ENCODE peak calls at places on chromosome 14, in seven cellular contexts. O is endodermal cell, M is AG09309, S is Peyer's patch, T is left ventricle myocardium inferior, H is WERI-Rb-1, I is B cell. Z is an unnamed sample.

GRCh38 chr14:70282666-70283065 is 76.8 kb downstream of the COX16 start:
- DNase-seq in O (no peak), M (no peak), S (no peak), T (no peak), H (no peak), I (no peak), Z (no peak)

GRCh38 chr14:25150934-25151790 is 101.2 kb upstream of the STXBP6 start:
- DNase-seq in O (no peak), M (peak; percentile 46), S (no peak), T (no peak), H (no peak), I (peak; percentile 18), Z (peak; percentile 54)

GRCh38 chr14:69827560-69827959 is 30.5 kb upstream of the SLC10A1 start:
- DNase-seq in O (no peak), M (no peak), S (no peak), T (no peak), H (peak; percentile 77), I (no peak), Z (no peak)

GRCh38 chr14:99749142-99749541 is 44.1 kb upstream of the EML1 start:
- DNase-seq in O (peak; percentile 72), M (no peak), S (no peak), T (no peak), H (peak; percentile 49), I (no peak), Z (no peak)

GRCh38 chr14:94970937-94971730 is 186.2 kb downstream of the DICER1 start:
- DNase-seq in O (no peak), M (no peak), S (no peak), T (no peak), H (no peak), I (no peak), Z (no peak)

GRCh38 chr14:102675396-102675795 is 82.9 kb downstream of the RCOR1 start:
- DNase-seq in O (no peak), M (no peak), S (no peak), T (no peak), H (no peak), I (no peak), Z (no peak)

GRCh38 chr14:26872930-26873470 is 275.2 kb upstream of the NOVA1 start:
- DNase-seq in O (no peak), M (no peak), S (no peak), T (no peak), H (peak; percentile 72), I (no peak), Z (no peak)

GRCh38 chr14:97262336-97262735 is 465.2 kb downstream of the VRK1 start:
- DNase-seq in O (no peak), M (no peak), S (no peak), T (no peak), H (no peak), I (no peak), Z (no peak)

GRCh38 chr14:102071283-102071998 is 15.4 kb downstream of the HSP90AA1 start:
- DNase-seq in O (no peak), M (no peak), S (no peak), T (no peak), H (no peak), I (no peak), Z (no peak)

GRCh38 chr14:58919262-58919661 is 269.2 kb upstream of the DAAM1 start:
- DNase-seq in O (no peak), M (no peak), S (no peak), T (no peak), H (no peak), I (no peak), Z (no peak)

GRCh38 chr14:105919458-105920150 is 393.2 kb downstream of the TMEM121 start:
- DNase-seq in O (no peak), M (no peak), S (no peak), T (peak; percentile 2), H (no peak), I (no peak), Z (no peak)

GRCh38 chr14:66944872-66945271 is 244.4 kb upstream of the GARIN2 start:
- DNase-seq in O (no peak), M (no peak), S (no peak), T (no peak), H (no peak), I (no peak), Z (no peak)

GRCh38 chr14:24848427-24848826 is 201.5 kb downstream of the STXBP6 start:
- DNase-seq in O (no peak), M (peak; percentile 24), S (no peak), T (no peak), H (no peak), I (no peak), Z (no peak)

GRCh38 chr14:84282618-84283017 is 1247.3 kb upstream of the FLRT2 start:
- DNase-seq in O (no peak), M (no peak), S (no peak), T (no peak), H (no peak), I (no peak), Z (no peak)

GRCh38 chr14:84254205-84254788 is 1275.6 kb upstream of the FLRT2 start:
- DNase-seq in O (peak; percentile 86), M (no peak), S (no peak), T (no peak), H (no peak), I (no peak), Z (no peak)

GRCh38 chr14:35384386-35385041 is 20.0 kb downstream of the NFKBIA start:
- DNase-seq in O (no peak), M (peak; percentile 85), S (peak; percentile 87), T (peak; percentile 65), H (no peak), I (no peak), Z (no peak)
- TF ChIP-seq CTCF in O (peak; percentile 49), M (peak; percentile 26), S (no peak), T (peak; percentile 47), H (no peak), I (no peak), Z (no peak)

GRCh38 chr14:96261053-96261452 is 5.0 kb downstream of the BDKRB1 start:
- DNase-seq in O (no peak), M (no peak), S (no peak), T (no peak), H (no peak), I (no peak), Z (no peak)

GRCh38 chr14:96263347-96264199 is 7.6 kb downstream of the BDKRB1 start:
- DNase-seq in O (no peak), M (no peak), S (no peak), T (no peak), H (peak; percentile 25), I (no peak), Z (no peak)

GRCh38 chr14:96264200-96264553 is 8.2 kb downstream of the BDKRB1 start:
- DNase-seq in O (no peak), M (no peak), S (no peak), T (no peak), H (no peak), I (no peak), Z (no peak)

GRCh38 chr14:96260341-96260821 is 4.4 kb downstream of the BDKRB1 start:
- DNase-seq in O (no peak), M (peak; percentile 84), S (no peak), T (no peak), H (no peak), I (no peak), Z (no peak)

GRCh38 chr14:96261772-96262485 is 5.9 kb downstream of the BDKRB1 start:
- DNase-seq in O (no peak), M (no peak), S (no peak), T (no peak), H (peak; percentile 18), I (no peak), Z (no peak)
- TF ChIP-seq CTCF in O (peak; percentile 40), M (no peak), S (no peak), T (no peak), H (peak; percentile 33), I (no peak), Z (no peak)

GRCh38 chr14:23307687-23308644 is 1.3 kb downstream of the BCL2L2 start:
- DNase-seq in O (no peak), M (no peak), S (no peak), T (no peak), H (no peak), I (no peak), Z (no peak)

GRCh38 chr14:23308721-23309445 is 2.2 kb downstream of the BCL2L2 start:
- DNase-seq in O (no peak), M (no peak), S (no peak), T (no peak), H (no peak), I (no peak), Z (no peak)

GRCh38 chr14:23306113-23306411 is 571 bp upstream of the BCL2L2 start:
- DNase-seq in O (no peak), M (no peak), S (no peak), T (no peak), H (no peak), I (no peak), Z (no peak)

GRCh38 chr14:23307146-23307447 is 464 bp downstream of the BCL2L2 start:
- DNase-seq in O (no peak), M (no peak), S (no peak), T (no peak), H (no peak), I (no peak), Z (no peak)

GRCh38 chr14:23306412-23307145 is at the start of gene BCL2L2:
- DNase-seq in O (peak; percentile 97), M (no peak), S (peak; percentile 95), T (peak; percentile 95), H (peak; percentile 96), I (peak; percentile 55), Z (peak; percentile 90)
- TF ChIP-seq CTCF in O (no peak), M (no peak), S (no peak), T (no peak), H (no peak), I (no peak), Z (no peak)

GRCh38 chr14:22534547-22534946 is 54.5 kb downstream of the DAD1 start:
- DNase-seq in O (no peak), M (no peak), S (no peak), T (no peak), H (no peak), I (no peak), Z (no peak)

GRCh38 chr14:22533739-22534359 is 55.2 kb downstream of the DAD1 start:
- DNase-seq in O (no peak), M (no peak), S (no peak), T (no peak), H (no peak), I (no peak), Z (no peak)

GRCh38 chr14:22532345-22533056 is 56.5 kb downstream of the DAD1 start:
- DNase-seq in O (no peak), M (no peak), S (no peak), T (no peak), H (no peak), I (no peak), Z (no peak)

GRCh38 chr14:22531451-22532344 is 57.3 kb downstream of the DAD1 start:
- DNase-seq in O (no peak), M (no peak), S (no peak), T (no peak), H (no peak), I (peak; percentile 44), Z (peak; percentile 63)

DNA sequence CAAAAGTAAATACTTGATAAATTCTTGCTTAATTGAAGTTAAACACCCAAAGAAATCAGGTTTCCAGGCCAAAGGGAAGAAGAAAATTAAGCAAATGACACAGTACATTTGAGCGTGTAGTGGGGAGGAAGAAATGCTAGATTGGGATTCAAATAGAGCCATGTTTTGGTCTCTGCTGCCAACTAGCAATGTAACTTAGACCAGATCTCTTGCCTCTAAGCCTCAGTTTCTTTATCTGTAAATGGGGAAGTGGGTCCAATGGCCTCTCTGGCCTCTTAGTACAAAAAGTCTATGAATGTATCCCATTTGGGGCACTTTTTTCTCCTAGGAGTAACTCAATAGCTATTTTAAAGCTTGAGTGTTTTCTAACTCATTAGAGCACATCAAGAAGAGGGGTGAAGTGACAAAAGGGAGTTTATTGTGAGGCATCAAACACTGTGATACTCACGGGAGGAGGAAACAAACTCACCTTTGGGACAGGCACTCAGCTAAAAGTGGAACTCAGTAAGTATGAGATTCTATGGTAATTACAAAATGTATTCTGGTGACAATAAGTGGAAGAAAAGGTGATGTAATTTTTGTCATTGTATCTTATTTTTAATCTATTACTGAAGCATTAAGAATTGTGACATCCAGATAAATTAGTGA is 55.8 kb downstream of the DAD1 start:
- DNase-seq in O (no peak), M (no peak), S (no peak), T (no peak), H (no peak), I (no peak), Z (no peak)
- TF ChIP-seq CTCF in O (no peak), M (no peak), S (no peak), T (no peak), H (no peak), I (no peak), Z (no peak)